ENCODE peak calls at places on chromosomes 1 and 21, in five cellular contexts. R, H, O, T and I are unnamed samples.

GRCh38 chr1:34547043-34547674 is 207.7 kb upstream of the GJB5 start:
- DNase-seq in R (no peak), H (no peak), O (peak), T (peak), I (no peak)

GRCh38 chr1:64469614-64469976 is 334 bp upstream of the CACHD1 start:
- DNase-seq in R (no peak), H (peak), O (no peak), T (no peak), I (peak)

GRCh38 chr1:229070168-229070567 is 200.7 kb upstream of the RAB4A start:
- DNase-seq in R (peak), H (peak), O (peak), T (peak), I (peak)

GRCh38 chr21:45293214-45293725 is 5.6 kb upstream of the POFUT2 start:
- DNase-seq in R (no peak), H (no peak), O (no peak), T (no peak), I (no peak)

GRCh38 chr1:27519341-27520258 is 29.6 kb upstream of the WASF2 start:
- DNase-seq in R (no peak), H (no peak), O (no peak), T (peak), I (no peak)

GRCh38 chr1:226637147-226637935 is 88.8 kb downstream of the STUM start:
- DNase-seq in R (no peak), H (peak), O (peak), T (no peak), I (peak)

GRCh38 chr1:60923287-60924110 is 158.9 kb upstream of the NFIA start:
- DNase-seq in R (no peak), H (no peak), O (no peak), T (peak), I (no peak)

GRCh38 chr1:233446935-233447334 is 119.4 kb downstream of the MAP3K21 start:
- DNase-seq in R (no peak), H (no peak), O (no peak), T (no peak), I (no peak)

GRCh38 chr21:44585892-44586291 is 5.5 kb upstream of the KRTAP10-5 start:
- DNase-seq in R (no peak), H (no peak), O (no peak), T (no peak), I (no peak)

GRCh38 chr1:223219318-223219635 is 76.2 kb upstream of the TLR5 start:
- DNase-seq in R (no peak), H (no peak), O (no peak), T (no peak), I (no peak)

GRCh38 chr1:34320081-34320480 is 143.4 kb downstream of the C1orf94 start:
- DNase-seq in R (no peak), H (no peak), O (no peak), T (no peak), I (peak)

GRCh38 chr1:5915587-5916571 is 76.3 kb downstream of the NPHP4 start:
- DNase-seq in R (no peak), H (peak), O (peak), T (peak), I (peak)

GRCh38 chr1:77407738-77408375 is 126.0 kb downstream of the AK5 start:
- DNase-seq in R (no peak), H (no peak), O (peak), T (no peak), I (peak)

GRCh38 chr1:66752000-66752592 is at the start of gene DYNLT5:
- DNase-seq in R (peak), H (peak), O (peak), T (peak), I (peak)

GRCh38 chr1:54846716-54847284 is 40.2 kb downstream of the DHCR24 start:
- DNase-seq in R (no peak), H (no peak), O (no peak), T (no peak), I (no peak)

GRCh38 chr1:37038079-37038702 is 3.9 kb upstream of the GRIK3 start:
- DNase-seq in R (no peak), H (no peak), O (no peak), T (peak), I (peak)

GRCh38 chr1:60088620-60089155 is 15.1 kb upstream of the C1orf87 start:
- DNase-seq in R (no peak), H (peak), O (no peak), T (no peak), I (peak)

GRCh38 chr1:192506741-192507155 is 68.8 kb upstream of the RGS1 start:
- DNase-seq in R (no peak), H (peak), O (peak), T (peak), I (peak)

GRCh38 chr1:104874044-104874443 is 1124.3 kb downstream of the AMY1C start:
- DNase-seq in R (no peak), H (no peak), O (no peak), T (no peak), I (no peak)

GRCh38 chr1:100391675-100392074 is 39.4 kb downstream of the CDC14A start:
- DNase-seq in R (no peak), H (no peak), O (no peak), T (peak), I (no peak)

GRCh38 chr1:201511925-201512539 is 5.1 kb upstream of the CSRP1 start:
- DNase-seq in R (no peak), H (no peak), O (peak), T (peak), I (no peak)

GRCh38 chr1:223707270-223708000 is 4.9 kb upstream of the CAPN2 start:
- DNase-seq in R (peak), H (peak), O (peak), T (no peak), I (peak)

GRCh38 chr1:204991342-204991844 is 51.6 kb upstream of the CNTN2 start:
- DNase-seq in R (no peak), H (no peak), O (no peak), T (no peak), I (no peak)

GRCh38 chr1:245797592-245798366 is 643.0 kb downstream of the KIF26B start:
- DNase-seq in R (peak), H (peak), O (no peak), T (peak), I (peak)
- TF ChIP-seq CTCF in R (peak), H (peak), O (peak), T (peak), I (peak)

GRCh38 chr1:158931055-158931737 is at the start of gene PYHIN1:
- DNase-seq in R (no peak), H (no peak), O (no peak), T (no peak), I (no peak)
- H3K4me3 ChIP-seq in R (no peak), H (no peak), O (no peak), T (no peak), I (no peak)

GRCh38 chr1:22503721-22504410 is 52.2 kb downstream of the ZBTB40 start:
- DNase-seq in R (peak), H (peak), O (peak), T (no peak), I (peak)

GRCh38 chr1:22500476-22500875 is 48.8 kb downstream of the ZBTB40 start:
- DNase-seq in R (no peak), H (peak), O (peak), T (peak), I (peak)

GRCh38 chr1:22496536-22497160 is 45.0 kb downstream of the ZBTB40 start:
- DNase-seq in R (no peak), H (no peak), O (no peak), T (no peak), I (no peak)

GRCh38 chr1:22502167-22502566 is 50.5 kb downstream of the ZBTB40 start:
- DNase-seq in R (no peak), H (no peak), O (no peak), T (no peak), I (no peak)

GRCh38 chr1:22500058-22500457 is 48.4 kb downstream of the ZBTB40 start:
- DNase-seq in R (no peak), H (no peak), O (no peak), T (no peak), I (no peak)
- TF ChIP-seq CTCF in R (no peak), H (no peak), O (no peak), T (no peak), I (no peak)

GRCh38 chr1:245953876-245954660 is 553.0 kb downstream of the SMYD3 start:
- DNase-seq in R (no peak), H (no peak), O (peak), T (no peak), I (peak)

GRCh38 chr1:245948786-245949185 is 558.3 kb downstream of the SMYD3 start:
- DNase-seq in R (no peak), H (no peak), O (no peak), T (no peak), I (no peak)

GRCh38 chr1:245957446-245957845 is 549.6 kb downstream of the SMYD3 start:
- DNase-seq in R (no peak), H (no peak), O (no peak), T (no peak), I (no peak)

GRCh38 chr1:245956225-245956624 is 550.9 kb downstream of the SMYD3 start:
- DNase-seq in R (no peak), H (no peak), O (no peak), T (no peak), I (peak)

DNA sequence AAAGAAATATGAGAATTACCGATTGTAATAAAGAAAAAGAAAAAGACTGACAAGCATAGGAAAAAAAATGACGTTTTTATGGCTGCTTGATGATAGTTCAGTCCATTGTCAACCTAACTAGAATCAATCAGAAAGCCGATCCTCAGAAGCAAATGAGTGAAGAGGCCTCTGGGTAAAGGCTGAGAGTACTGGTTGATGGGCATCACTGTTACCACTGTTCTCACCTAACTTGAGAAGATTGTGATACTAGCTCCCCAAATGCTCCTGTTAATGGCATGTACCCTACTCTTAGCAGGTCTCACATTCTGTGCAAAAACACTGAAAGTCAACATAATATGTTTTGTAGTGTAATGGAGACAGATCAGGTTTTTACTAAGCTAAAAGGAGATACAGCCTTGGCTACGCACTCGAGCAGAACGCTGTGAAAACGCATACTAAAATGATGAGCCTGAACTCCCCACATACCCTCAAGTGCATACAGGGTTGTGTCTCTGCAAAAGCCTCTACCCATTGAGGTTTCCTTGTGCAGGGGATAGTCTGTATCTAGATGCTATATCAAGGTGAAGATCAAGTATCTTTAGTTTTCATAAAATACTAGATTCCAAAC is 554.6 kb downstream of the SMYD3 start:
- DNase-seq in R (no peak), H (no peak), O (no peak), T (no peak), I (no peak)
- H3K4me3 ChIP-seq in R (no peak), H (no peak), O (no peak), T (no peak), I (no peak)